ENCODE peak calls at places on chromosomes 3 and 15, in five cellular contexts. B, I, Y, Q and O are unnamed samples.

GRCh38 chr3:182682263-182683229 is 110.8 kb upstream of the ATP11B start:
- DNase-seq in Y (peak), B (no peak), Q (peak), I (peak), O (peak)

GRCh38 chr15:98850991-98851776 is 156.4 kb downstream of the PGPEP1L start:
- DNase-seq in B (no peak), I (peak), Y (no peak), Q (peak), O (peak)

GRCh38 chr15:68315495-68316007 is 38.0 kb downstream of the FEM1B start:
- DNase-seq in B (no peak), Y (no peak), Q (peak), I (no peak), O (no peak)

GRCh38 chr3:193040836-193041672 is 123.4 kb upstream of the MB21D2 start:
- DNase-seq in I (no peak), Q (no peak), B (no peak), Y (peak), O (peak)

GRCh38 chr3:79200456-79200855 is 567.3 kb downstream of the ROBO1 start:
- DNase-seq in Y (no peak), B (no peak), I (no peak), Q (no peak), O (no peak)

GRCh38 chr15:40437754-40438687 is 2.7 kb upstream of the BAHD1 start:
- DNase-seq in Y (no peak), Q (peak), I (no peak), B (no peak), O (no peak)

GRCh38 chr3:126956361-126956760 is 26.6 kb upstream of the PLXNA1 start:
- DNase-seq in Q (no peak), B (no peak), Y (no peak), I (no peak), O (no peak)

GRCh38 chr3:186176382-186176990 is 67.6 kb upstream of the ETV5 start:
- DNase-seq in I (no peak), Q (peak), B (no peak), Y (no peak), O (no peak)

GRCh38 chr3:124520970-124521369 is 209.3 kb upstream of the UMPS start:
- DNase-seq in I (no peak), Y (no peak), Q (no peak), B (no peak), O (no peak)

GRCh38 chr15:33022629-33023028 is 171.9 kb downstream of the FMN1 start:
- DNase-seq in I (peak), Y (no peak), B (no peak), Q (peak), O (no peak)

GRCh38 chr15:42427429-42428223 is 63.3 kb downstream of the ZNF106 start:
- DNase-seq in B (no peak), Y (no peak), I (no peak), Q (no peak), O (no peak)

GRCh38 chr15:86328658-86329057 is 249.0 kb downstream of the AGBL1 start:
- DNase-seq in B (no peak), I (no peak), Y (no peak), Q (no peak), O (no peak)

GRCh38 chr3:129026728-129027543 is 25.8 kb downstream of the EFCC1 start:
- DNase-seq in I (peak), B (peak), Y (peak), Q (peak), O (peak)

GRCh38 chr15:60972866-60973265 is 256.2 kb downstream of the RORA start:
- DNase-seq in Q (no peak), B (no peak), Y (no peak), I (no peak), O (no peak)

GRCh38 chr3:15292765-15293522 is 39.4 kb downstream of the SH3BP5 start:
- DNase-seq in B (no peak), I (peak), Y (no peak), Q (no peak), O (no peak)

GRCh38 chr3:112411425-112411824 is 78.5 kb downstream of the CD200 start:
- DNase-seq in Y (no peak), I (no peak), Q (no peak), B (no peak), O (no peak)

GRCh38 chr3:150421799-150422548 is 13.9 kb downstream of the TSC22D2 start:
- DNase-seq in I (no peak), Y (no peak), B (no peak), Q (no peak), O (no peak)

GRCh38 chr3:59772416-59773408 is 722.9 kb upstream of the CFAP20DC start:
- DNase-seq in I (no peak), Y (no peak), B (no peak), Q (no peak), O (no peak)

GRCh38 chr3:46901061-46901460 is 23.5 kb downstream of the PTH1R start:
- DNase-seq in Y (no peak), Q (no peak), B (no peak), I (peak), O (no peak)

GRCh38 chr3:192417012-192417411 is 310.3 kb downstream of the FGF12 start:
- DNase-seq in Y (no peak), Q (no peak), I (no peak), B (no peak), O (no peak)

GRCh38 chr3:126760541-126760940 is 56.5 kb downstream of the CHCHD6 start:
- DNase-seq in I (no peak), B (no peak), Y (no peak), Q (no peak), O (no peak)

GRCh38 chr3:71026634-71027578 is 556.6 kb downstream of the FOXP1 start:
- DNase-seq in Q (no peak), Y (no peak), B (no peak), I (no peak), O (no peak)

DNA sequence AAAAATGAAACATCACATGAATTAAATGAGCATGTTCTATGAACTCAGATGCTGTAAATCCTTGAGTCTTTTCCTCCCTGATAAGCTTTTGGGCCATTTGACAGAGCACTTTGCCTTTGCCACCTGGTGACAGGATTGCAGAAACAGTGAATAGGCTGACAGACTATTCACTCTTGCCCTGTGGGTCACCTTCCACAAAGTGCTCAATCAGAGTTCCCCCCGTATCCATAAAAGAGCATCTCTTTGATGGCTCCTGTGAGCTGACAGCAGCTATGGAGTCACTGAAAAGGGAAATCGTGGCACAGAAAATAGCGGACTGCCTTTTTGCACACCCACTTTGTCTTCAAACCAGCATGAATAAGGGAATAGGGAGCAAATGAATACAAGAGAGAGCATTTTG is 38.0 kb upstream of the GOLM2 start:
- DNase-seq in B (no peak), I (no peak), Q (peak), Y (no peak), O (no peak)
- TF ChIP-seq CTCF in B (no peak), I (no peak), Q (peak), Y (no peak), O (no peak)

DNA sequence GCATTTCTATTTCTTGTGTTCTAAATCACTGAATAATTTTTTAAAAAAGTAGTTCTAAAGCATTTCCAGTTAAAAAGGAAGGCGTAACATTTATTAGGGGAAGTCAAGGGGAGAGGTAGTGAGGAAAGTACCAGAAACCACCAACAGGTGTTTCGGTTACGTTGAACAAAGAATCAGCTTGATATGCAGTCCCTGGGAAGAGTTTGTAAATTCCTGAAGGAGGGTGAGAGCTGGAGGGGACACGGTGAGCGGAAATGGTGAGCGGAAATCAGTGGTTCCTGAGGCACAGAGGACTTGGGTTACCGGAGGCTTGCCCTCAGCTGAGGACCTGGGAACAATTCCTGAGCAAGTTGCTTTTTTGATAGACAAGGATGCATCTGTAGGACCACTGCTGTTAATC is 17.8 kb downstream of the MAP2K1 start:
- DNase-seq in Y (no peak), I (no peak), Q (peak), B (no peak), O (no peak)
- TF ChIP-seq CTCF in Y (peak), I (no peak), Q (peak), B (no peak), O (no peak)

DNA sequence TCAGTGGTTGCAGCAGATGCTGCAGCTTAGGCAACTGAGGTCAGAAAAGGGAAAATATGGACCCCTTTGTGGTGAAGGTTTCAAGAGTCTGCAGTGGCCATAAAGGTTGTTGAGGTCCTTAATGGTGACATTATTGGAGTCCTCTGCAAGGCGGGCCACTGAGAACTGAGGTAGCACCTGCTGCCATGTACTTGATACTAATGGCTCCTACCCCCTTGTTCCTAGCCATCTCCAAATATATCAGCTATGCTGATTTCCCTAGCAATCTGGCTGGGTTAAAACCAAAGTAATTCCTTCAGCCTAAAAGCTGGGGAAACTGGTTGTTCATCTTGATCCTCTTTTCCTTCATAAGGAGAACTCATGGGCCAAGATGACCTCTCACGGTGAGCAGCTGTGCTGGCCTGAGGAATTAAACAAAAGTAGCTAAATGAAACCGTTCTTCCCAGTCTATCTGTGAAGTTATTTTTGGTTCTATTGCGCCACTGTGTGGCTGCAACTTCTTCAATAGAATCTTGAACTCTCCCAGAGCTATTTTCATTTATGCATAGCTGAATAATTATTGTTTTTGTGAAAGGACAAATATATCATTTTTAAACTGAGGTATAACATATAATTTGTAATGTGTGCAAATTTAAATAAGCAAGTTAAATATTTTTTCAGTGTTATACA is 76.1 kb upstream of the PLSCR4 start:
- DNase-seq in I (no peak), Q (no peak), B (no peak), Y (no peak), O (peak)
- TF ChIP-seq CTCF in I (peak), Q (peak), B (peak), Y (no peak), O (peak)

GRCh38 chr15:52113246-52113645 is 671 bp upstream of the BCL2L10 start:
- DNase-seq in B (no peak), I (no peak), Y (no peak), Q (peak), O (no peak)

GRCh38 chr15:52111517-52112202 is 915 bp downstream of the BCL2L10 start:
- DNase-seq in I (no peak), Q (peak), B (no peak), Y (no peak), O (peak)

GRCh38 chr15:52114256-52114655 is 1.7 kb upstream of the BCL2L10 start:
- DNase-seq in Q (peak), B (no peak), I (no peak), Y (no peak), O (no peak)

GRCh38 chr15:52113708-52114107 is 1.1 kb upstream of the BCL2L10 start:
- DNase-seq in Q (peak), Y (no peak), I (no peak), B (no peak), O (no peak)

DNA sequence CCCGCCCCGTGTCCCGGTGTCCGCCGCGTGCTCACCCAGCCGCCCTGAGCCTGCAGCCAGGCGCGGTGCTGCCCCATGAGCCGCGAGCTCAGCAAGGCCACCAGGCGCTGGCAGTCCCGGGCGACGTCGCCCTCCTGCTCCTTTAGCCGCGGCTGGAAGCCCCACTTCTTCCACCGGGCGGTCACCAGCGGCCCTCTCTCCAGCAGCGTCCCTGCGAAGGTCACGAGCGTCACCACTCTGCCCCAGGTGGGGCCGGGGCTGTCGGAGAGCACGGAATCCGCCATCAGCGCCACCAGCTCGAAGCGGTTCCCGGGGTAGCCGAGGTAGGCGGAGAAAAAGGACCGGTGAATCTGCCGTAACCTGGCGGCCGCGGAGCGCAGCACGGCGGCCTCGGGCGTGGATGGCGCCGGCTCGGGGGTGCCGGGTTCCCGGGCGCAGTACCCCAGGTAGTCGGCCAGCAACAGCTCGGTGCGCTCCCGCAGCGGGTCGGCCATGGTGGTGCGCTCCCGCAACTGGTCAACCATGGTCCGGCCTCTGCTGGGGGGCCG is 298 bp downstream of the BCL2L10 start:
- DNase-seq in Q (peak), I (peak), Y (no peak), B (no peak), O (peak)
- TF ChIP-seq CTCF in Q (no peak), I (no peak), Y (peak), B (no peak), O (peak)

DNA sequence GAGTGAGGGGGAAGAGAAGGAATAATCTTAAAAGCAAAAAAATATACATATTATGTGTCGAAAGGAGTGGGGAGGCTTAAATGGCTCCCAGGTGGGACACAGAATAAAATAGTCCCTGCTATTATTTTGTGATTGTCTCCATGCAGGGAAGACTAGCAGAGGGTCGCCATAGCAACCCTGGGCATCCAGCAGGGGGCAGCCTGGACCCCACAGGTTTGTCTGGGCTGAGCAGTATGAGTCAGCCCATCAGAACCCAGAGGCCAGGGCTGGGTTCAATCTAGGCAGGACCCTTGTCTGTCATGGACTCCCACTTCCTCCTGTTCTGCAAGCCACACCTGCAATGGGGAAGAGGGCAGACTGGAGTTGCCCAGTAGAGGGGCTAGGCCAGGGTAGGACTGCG is 17.6 kb upstream of the LINGO1 start:
- DNase-seq in B (no peak), Y (no peak), Q (peak), I (no peak), O (no peak)
- TF ChIP-seq CTCF in B (peak), Y (no peak), Q (peak), I (no peak), O (peak)

DNA sequence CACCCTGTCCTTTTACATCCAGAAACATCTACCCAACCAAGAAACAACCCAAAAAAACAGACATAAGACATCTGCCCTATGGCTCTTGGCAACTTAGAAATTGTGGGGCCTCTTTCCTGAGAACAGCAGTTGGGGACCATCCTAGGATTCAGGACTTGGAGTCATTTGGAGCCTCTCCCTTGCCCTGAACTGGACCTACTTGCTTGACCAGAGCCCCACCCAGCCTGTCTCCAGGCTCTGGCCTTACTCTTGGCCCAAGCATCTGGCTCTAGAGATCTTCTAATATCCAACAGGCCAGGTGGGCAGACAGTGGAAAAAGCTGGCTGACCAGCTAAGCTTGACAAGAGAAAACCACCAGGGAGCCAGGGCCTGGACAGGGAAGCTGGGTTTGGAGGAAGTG is 99.1 kb upstream of the C2CD4B start:
- DNase-seq in I (no peak), Y (no peak), Q (no peak), B (no peak), O (no peak)
- TF ChIP-seq CTCF in I (no peak), Y (no peak), Q (no peak), B (no peak), O (no peak)